ENCODE peak calls at places on chromosomes 6 and 20, in eight cellular contexts. One of them, this sample, is unnamed.

GRCh38 chr6:152273638-152274037 is 363.5 kb downstream of the SYNE1 start:
- DNase-seq in right atrium auricular region: no peak
- DNase-seq in IMR-90: no peak
- DNase-seq in AG04450: no peak
- DNase-seq in tibial artery: no peak
- DNase-seq in colonic mucosa: no peak
- DNase-seq in sigmoid colon: no peak
- DNase-seq in neural progenitor cell: peak; percentile 44
- DNase-seq in this sample: no peak

GRCh38 chr20:20710847-20711315 is 1.6 kb downstream of the RALGAPA2 start:
- DNase-seq in right atrium auricular region: no peak
- DNase-seq in IMR-90: no peak
- DNase-seq in AG04450: no peak
- DNase-seq in tibial artery: no peak
- DNase-seq in colonic mucosa: peak; percentile 75
- DNase-seq in sigmoid colon: no peak
- DNase-seq in neural progenitor cell: no peak
- DNase-seq in this sample: no peak

GRCh38 chr6:104943781-104944180 is 13.1 kb upstream of the LIN28B start:
- DNase-seq in right atrium auricular region: no peak
- DNase-seq in IMR-90: peak; percentile 20
- DNase-seq in AG04450: no peak
- DNase-seq in tibial artery: no peak
- DNase-seq in colonic mucosa: no peak
- DNase-seq in sigmoid colon: no peak
- DNase-seq in neural progenitor cell: peak; percentile 71
- DNase-seq in this sample: no peak

GRCh38 chr20:8095648-8096572 is 36.2 kb upstream of the PLCB1 start:
- DNase-seq in right atrium auricular region: no peak
- DNase-seq in IMR-90: peak; percentile 79
- DNase-seq in AG04450: no peak
- DNase-seq in tibial artery: no peak
- DNase-seq in colonic mucosa: no peak
- DNase-seq in sigmoid colon: no peak
- DNase-seq in neural progenitor cell: no peak
- DNase-seq in this sample: no peak

GRCh38 chr6:52326540-52327364 is 35.2 kb upstream of the PAQR8 start:
- DNase-seq in right atrium auricular region: no peak
- DNase-seq in IMR-90: no peak
- DNase-seq in AG04450: no peak
- DNase-seq in tibial artery: no peak
- DNase-seq in colonic mucosa: no peak
- DNase-seq in sigmoid colon: no peak
- DNase-seq in neural progenitor cell: no peak
- DNase-seq in this sample: no peak

GRCh38 chr6:18528084-18528743 is 141.1 kb downstream of the RNF144B start:
- DNase-seq in right atrium auricular region: no peak
- DNase-seq in IMR-90: peak; percentile 13
- DNase-seq in AG04450: no peak
- DNase-seq in tibial artery: no peak
- DNase-seq in colonic mucosa: no peak
- DNase-seq in sigmoid colon: no peak
- DNase-seq in neural progenitor cell: no peak
- DNase-seq in this sample: no peak

GRCh38 chr20:39825950-39826349 is 863.1 kb downstream of the MAFB start:
- DNase-seq in right atrium auricular region: no peak
- DNase-seq in IMR-90: peak; percentile 13
- DNase-seq in AG04450: no peak
- DNase-seq in tibial artery: no peak
- DNase-seq in colonic mucosa: no peak
- DNase-seq in sigmoid colon: no peak
- DNase-seq in neural progenitor cell: no peak
- DNase-seq in this sample: no peak

GRCh38 chr6:44441091-44441855 is 53.8 kb downstream of the CDC5L start:
- DNase-seq in right atrium auricular region: no peak
- DNase-seq in IMR-90: no peak
- DNase-seq in AG04450: no peak
- DNase-seq in tibial artery: no peak
- DNase-seq in colonic mucosa: no peak
- DNase-seq in sigmoid colon: no peak
- DNase-seq in neural progenitor cell: no peak
- DNase-seq in this sample: no peak

GRCh38 chr6:105318660-105319059 is 84.2 kb downstream of the PREP start:
- DNase-seq in right atrium auricular region: no peak
- DNase-seq in IMR-90: peak; percentile 51
- DNase-seq in AG04450: no peak
- DNase-seq in tibial artery: no peak
- DNase-seq in colonic mucosa: no peak
- DNase-seq in sigmoid colon: no peak
- DNase-seq in neural progenitor cell: no peak
- DNase-seq in this sample: no peak

GRCh38 chr6:103675807-103676406 is 1183.8 kb downstream of the HACE1 start:
- DNase-seq in right atrium auricular region: no peak
- DNase-seq in IMR-90: no peak
- DNase-seq in AG04450: no peak
- DNase-seq in tibial artery: no peak
- DNase-seq in colonic mucosa: no peak
- DNase-seq in sigmoid colon: no peak
- DNase-seq in neural progenitor cell: no peak
- DNase-seq in this sample: no peak

GRCh38 chr6:18432180-18432579 is 45.0 kb downstream of the RNF144B start:
- DNase-seq in right atrium auricular region: no peak
- DNase-seq in IMR-90: peak; percentile 89
- DNase-seq in AG04450: peak; percentile 27
- DNase-seq in tibial artery: no peak
- DNase-seq in colonic mucosa: no peak
- DNase-seq in sigmoid colon: no peak
- DNase-seq in neural progenitor cell: no peak
- DNase-seq in this sample: no peak

GRCh38 chr6:149248688-149249369 is 68.7 kb upstream of the TAB2 start:
- DNase-seq in right atrium auricular region: no peak
- DNase-seq in IMR-90: no peak
- DNase-seq in AG04450: no peak
- DNase-seq in tibial artery: no peak
- DNase-seq in colonic mucosa: peak; percentile 88
- DNase-seq in sigmoid colon: no peak
- DNase-seq in neural progenitor cell: no peak
- DNase-seq in this sample: no peak

GRCh38 chr20:38168791-38169589 is 3.9 kb upstream of the TGM2 start:
- DNase-seq in right atrium auricular region: no peak
- DNase-seq in IMR-90: no peak
- DNase-seq in AG04450: no peak
- DNase-seq in tibial artery: peak; percentile 68
- DNase-seq in colonic mucosa: no peak
- DNase-seq in sigmoid colon: no peak
- DNase-seq in neural progenitor cell: no peak
- DNase-seq in this sample: no peak

GRCh38 chr6:52995913-52996685 is 1.0 kb upstream of the GSTA4 start:
- DNase-seq in right atrium auricular region: peak; percentile 75
- DNase-seq in IMR-90: peak; percentile 91
- DNase-seq in AG04450: peak; percentile 74
- DNase-seq in tibial artery: peak; percentile 70
- DNase-seq in colonic mucosa: peak; percentile 45
- DNase-seq in sigmoid colon: peak; percentile 67
- DNase-seq in neural progenitor cell: peak; percentile 73
- DNase-seq in this sample: no peak

GRCh38 chr6:93721386-93722048 is 302.2 kb upstream of the EPHA7 start:
- DNase-seq in right atrium auricular region: no peak
- DNase-seq in IMR-90: no peak
- DNase-seq in AG04450: no peak
- DNase-seq in tibial artery: no peak
- DNase-seq in colonic mucosa: no peak
- DNase-seq in sigmoid colon: no peak
- DNase-seq in neural progenitor cell: peak; percentile 77
- DNase-seq in this sample: no peak

GRCh38 chr6:140062042-140063041 is 687.9 kb upstream of the CITED2 start:
- DNase-seq in right atrium auricular region: peak; percentile 71
- DNase-seq in IMR-90: peak; percentile 96
- DNase-seq in AG04450: peak; percentile 88
- DNase-seq in tibial artery: peak; percentile 72
- DNase-seq in colonic mucosa: no peak
- DNase-seq in sigmoid colon: peak; percentile 85
- DNase-seq in neural progenitor cell: no peak
- DNase-seq in this sample: peak; percentile 4

GRCh38 chr20:36850759-36851158 is 25.2 kb upstream of the TLDC2 start:
- DNase-seq in right atrium auricular region: no peak
- DNase-seq in IMR-90: no peak
- DNase-seq in AG04450: no peak
- DNase-seq in tibial artery: no peak
- DNase-seq in colonic mucosa: no peak
- DNase-seq in sigmoid colon: no peak
- DNase-seq in neural progenitor cell: no peak
- DNase-seq in this sample: no peak

GRCh38 chr6:23890543-23891227 is 235.3 kb upstream of the NRSN1 start:
- DNase-seq in right atrium auricular region: no peak
- DNase-seq in IMR-90: no peak
- DNase-seq in AG04450: no peak
- DNase-seq in tibial artery: no peak
- DNase-seq in colonic mucosa: no peak
- DNase-seq in sigmoid colon: no peak
- DNase-seq in neural progenitor cell: no peak
- DNase-seq in this sample: no peak

GRCh38 chr6:112682088-112682487 is 335.0 kb downstream of the RFPL4B start:
- DNase-seq in right atrium auricular region: no peak
- DNase-seq in IMR-90: no peak
- DNase-seq in AG04450: no peak
- DNase-seq in tibial artery: no peak
- DNase-seq in colonic mucosa: no peak
- DNase-seq in sigmoid colon: no peak
- DNase-seq in neural progenitor cell: no peak
- DNase-seq in this sample: no peak

GRCh38 chr6:1242439-1242838 is 69.5 kb upstream of the FOXQ1 start:
- DNase-seq in right atrium auricular region: no peak
- DNase-seq in IMR-90: peak; percentile 49
- DNase-seq in AG04450: no peak
- DNase-seq in tibial artery: no peak
- DNase-seq in colonic mucosa: no peak
- DNase-seq in sigmoid colon: no peak
- DNase-seq in neural progenitor cell: no peak
- DNase-seq in this sample: no peak

GRCh38 chr6:11702039-11702795 is 76.4 kb downstream of the ADTRP start:
- DNase-seq in right atrium auricular region: no peak
- DNase-seq in IMR-90: peak; percentile 65
- DNase-seq in AG04450: no peak
- DNase-seq in tibial artery: no peak
- DNase-seq in colonic mucosa: no peak
- DNase-seq in sigmoid colon: no peak
- DNase-seq in neural progenitor cell: no peak
- DNase-seq in this sample: no peak

DNA sequence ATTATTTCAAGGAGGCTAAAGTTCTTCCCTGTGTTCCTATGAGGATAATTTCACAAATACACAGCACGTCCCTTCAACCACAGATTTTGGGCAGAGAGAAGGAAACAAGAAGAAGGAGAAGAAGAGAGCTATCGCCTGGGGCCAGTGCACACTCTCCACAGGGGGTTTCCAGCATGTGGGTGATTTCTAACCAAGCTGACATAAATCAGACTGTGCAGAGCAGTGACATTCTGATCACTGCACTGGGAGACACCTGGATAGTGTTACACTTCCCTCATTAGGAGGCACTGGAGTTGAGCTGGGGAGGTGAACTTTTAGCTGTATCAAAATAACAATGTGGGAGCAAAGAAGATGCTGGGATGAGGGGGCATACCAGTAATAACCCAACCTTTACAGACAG is 71.8 kb upstream of the CENPW start:
- DNase-seq in right atrium auricular region: no peak
- DNase-seq in IMR-90: no peak
- DNase-seq in AG04450: no peak
- DNase-seq in tibial artery: no peak
- DNase-seq in colonic mucosa: no peak
- DNase-seq in sigmoid colon: no peak
- DNase-seq in neural progenitor cell: peak; percentile 1
- DNase-seq in this sample: no peak
- H3K4me3 ChIP-seq in right atrium auricular region: no peak overlapping the region
- H3K4me3 ChIP-seq in IMR-90: no peak overlapping the region
- H3K4me3 ChIP-seq in AG04450: no peak overlapping the region
- H3K4me3 ChIP-seq in tibial artery: no peak overlapping the region
- H3K4me3 ChIP-seq in colonic mucosa: no peak overlapping the region
- H3K4me3 ChIP-seq in sigmoid colon: no peak overlapping the region
- H3K4me3 ChIP-seq in neural progenitor cell: no peak overlapping the region
- H3K4me3 ChIP-seq in this sample: no peak overlapping the region

GRCh38 chr20:57161478-57162194 is 104.8 kb downstream of the BMP7 start:
- DNase-seq in right atrium auricular region: no peak
- DNase-seq in IMR-90: no peak
- DNase-seq in AG04450: no peak
- DNase-seq in tibial artery: no peak
- DNase-seq in colonic mucosa: no peak
- DNase-seq in sigmoid colon: peak; percentile 57
- DNase-seq in neural progenitor cell: no peak
- DNase-seq in this sample: no peak
- H3K27me3 ChIP-seq in right atrium auricular region: no peaks in the 10 kb centered on the region
- H3K27me3 ChIP-seq in IMR-90: no peaks in the 10 kb centered on the region
- H3K27me3 ChIP-seq in AG04450: no peaks in the 10 kb centered on the region
- H3K27me3 ChIP-seq in tibial artery: no peaks in the 10 kb centered on the region
- H3K27me3 ChIP-seq in colonic mucosa: no peaks in the 10 kb centered on the region
- H3K27me3 ChIP-seq in sigmoid colon: no peaks in the 10 kb centered on the region
- H3K27me3 ChIP-seq in neural progenitor cell: no peaks in the 10 kb centered on the region
- H3K27me3 ChIP-seq in this sample: no peaks in the 10 kb centered on the region

GRCh38 chr20:44745122-44745521 is 543 bp upstream of the KCNK15 start:
- DNase-seq in right atrium auricular region: no peak
- DNase-seq in IMR-90: no peak
- DNase-seq in AG04450: no peak
- DNase-seq in tibial artery: no peak
- DNase-seq in colonic mucosa: no peak
- DNase-seq in sigmoid colon: no peak
- DNase-seq in neural progenitor cell: no peak
- DNase-seq in this sample: no peak

GRCh38 chr20:44747166-44748004 is 1.7 kb downstream of the KCNK15 start:
- DNase-seq in right atrium auricular region: peak; percentile 85
- DNase-seq in IMR-90: peak; percentile 53
- DNase-seq in AG04450: peak; percentile 13
- DNase-seq in tibial artery: peak; percentile 90
- DNase-seq in colonic mucosa: peak; percentile 84
- DNase-seq in sigmoid colon: peak; percentile 81
- DNase-seq in neural progenitor cell: peak; percentile 88
- DNase-seq in this sample: peak; percentile 40

GRCh38 chr20:44743916-44744655 is 1.6 kb upstream of the KCNK15 start:
- DNase-seq in right atrium auricular region: no peak
- DNase-seq in IMR-90: no peak
- DNase-seq in AG04450: no peak
- DNase-seq in tibial artery: no peak
- DNase-seq in colonic mucosa: no peak
- DNase-seq in sigmoid colon: no peak
- DNase-seq in neural progenitor cell: no peak
- DNase-seq in this sample: no peak

GRCh38 chr20:44746367-44747165 is 901 bp downstream of the KCNK15 start:
- DNase-seq in right atrium auricular region: no peak
- DNase-seq in IMR-90: no peak
- DNase-seq in AG04450: no peak
- DNase-seq in tibial artery: no peak
- DNase-seq in colonic mucosa: no peak
- DNase-seq in sigmoid colon: no peak
- DNase-seq in neural progenitor cell: no peak
- DNase-seq in this sample: no peak

GRCh38 chr20:44745560-44746366 is at the start of gene KCNK15:
- DNase-seq in right atrium auricular region: peak; percentile 64
- DNase-seq in IMR-90: peak; percentile 17
- DNase-seq in AG04450: no peak
- DNase-seq in tibial artery: peak; percentile 87
- DNase-seq in colonic mucosa: no peak
- DNase-seq in sigmoid colon: peak; percentile 77
- DNase-seq in neural progenitor cell: peak; percentile 68
- DNase-seq in this sample: no peak
- H3K4me3 ChIP-seq in right atrium auricular region: peak within 1 kb of the TSS; percentile 46
- H3K4me3 ChIP-seq in IMR-90: peak within 1 kb of the TSS; percentile 27
- H3K4me3 ChIP-seq in AG04450: peak within 1 kb of the TSS; percentile 44
- H3K4me3 ChIP-seq in tibial artery: peak within 1 kb of the TSS; percentile 66
- H3K4me3 ChIP-seq in colonic mucosa: peak within 1 kb of the TSS; percentile 56
- H3K4me3 ChIP-seq in sigmoid colon: peak within 1 kb of the TSS; percentile 28
- H3K4me3 ChIP-seq in neural progenitor cell: peak within 1 kb of the TSS; percentile 52
- H3K4me3 ChIP-seq in this sample: peak within 1 kb of the TSS; percentile 76

GRCh38 chr20:44809380-44810060 is 826 bp downstream of the RIMS4 start:
- DNase-seq in right atrium auricular region: no peak
- DNase-seq in IMR-90: no peak
- DNase-seq in AG04450: no peak
- DNase-seq in tibial artery: no peak
- DNase-seq in colonic mucosa: no peak
- DNase-seq in sigmoid colon: no peak
- DNase-seq in neural progenitor cell: no peak
- DNase-seq in this sample: no peak
- H3K27me3 ChIP-seq in right atrium auricular region: peaks cover 3% of the 10 kb centered on the region
- H3K27me3 ChIP-seq in IMR-90: peaks cover 63% of the 10 kb centered on the region
- H3K27me3 ChIP-seq in AG04450: peaks cover 54% of the 10 kb centered on the region
- H3K27me3 ChIP-seq in tibial artery: no peaks in the 10 kb centered on the region
- H3K27me3 ChIP-seq in colonic mucosa: peaks cover 25% of the 10 kb centered on the region
- H3K27me3 ChIP-seq in sigmoid colon: peaks cover 18% of the 10 kb centered on the region
- H3K27me3 ChIP-seq in neural progenitor cell: peaks cover 76% of the 10 kb centered on the region
- H3K27me3 ChIP-seq in this sample: peaks cover 8% of the 10 kb centered on the region